ENCODE peak calls at places on chromosome 4, in five cellular contexts. One of them, this sample, is unnamed.

GRCh38 chr4:176563591-176563990 is 229.1 kb downstream of the VEGFC start:
- DNase-seq in fibroblast of the aortic adventitia: peak; percentile 82
- DNase-seq in BJ: no peak
- DNase-seq in SK-N-SH: no peak
- DNase-seq in fibroblast of mammary gland: peak; percentile 76
- DNase-seq in this sample: peak; percentile 12

GRCh38 chr4:109826719-109827118 is 1.1 kb upstream of the RRH start:
- DNase-seq in SK-N-SH: peak; percentile 28
- DNase-seq in fibroblast of the aortic adventitia: peak; percentile 53
- DNase-seq in fibroblast of mammary gland: peak; percentile 39
- DNase-seq in BJ: no peak
- DNase-seq in this sample: peak; percentile 15

GRCh38 chr4:123411976-123412589 is 15.5 kb downstream of the SPRY1 start:
- DNase-seq in fibroblast of mammary gland: no peak
- DNase-seq in fibroblast of the aortic adventitia: no peak
- DNase-seq in BJ: no peak
- DNase-seq in SK-N-SH: no peak
- DNase-seq in this sample: no peak

GRCh38 chr4:8728536-8729407 is 136.2 kb downstream of the CPZ start:
- DNase-seq in fibroblast of mammary gland: no peak
- DNase-seq in fibroblast of the aortic adventitia: no peak
- DNase-seq in SK-N-SH: peak; percentile 14
- DNase-seq in BJ: no peak
- DNase-seq in this sample: no peak

GRCh38 chr4:54784188-54784671 is 126.5 kb downstream of the KIT start:
- DNase-seq in BJ: peak; percentile 95
- DNase-seq in fibroblast of the aortic adventitia: peak; percentile 92
- DNase-seq in SK-N-SH: no peak
- DNase-seq in fibroblast of mammary gland: peak; percentile 89
- DNase-seq in this sample: peak; percentile 60

GRCh38 chr4:13829457-13829856 is 201.9 kb upstream of the BOD1L1 start:
- DNase-seq in fibroblast of mammary gland: peak; percentile 8
- DNase-seq in SK-N-SH: no peak
- DNase-seq in BJ: no peak
- DNase-seq in fibroblast of the aortic adventitia: no peak
- DNase-seq in this sample: no peak

GRCh38 chr4:10917475-10918103 is 233.0 kb upstream of the CLNK start:
- DNase-seq in fibroblast of the aortic adventitia: no peak
- DNase-seq in SK-N-SH: no peak
- DNase-seq in BJ: no peak
- DNase-seq in fibroblast of mammary gland: peak; percentile 12
- DNase-seq in this sample: no peak

GRCh38 chr4:18202510-18202909 is 181.0 kb upstream of the LCORL start:
- DNase-seq in SK-N-SH: no peak
- DNase-seq in fibroblast of mammary gland: no peak
- DNase-seq in fibroblast of the aortic adventitia: no peak
- DNase-seq in BJ: no peak
- DNase-seq in this sample: no peak

GRCh38 chr4:123699823-123700822 is 303.5 kb downstream of the SPRY1 start:
- DNase-seq in fibroblast of the aortic adventitia: peak; percentile 97
- DNase-seq in BJ: peak; percentile 88
- DNase-seq in SK-N-SH: no peak
- DNase-seq in fibroblast of mammary gland: peak; percentile 94
- DNase-seq in this sample: peak; percentile 2

GRCh38 chr4:137656661-137657060 is 124.4 kb upstream of the PCDH18 start:
- DNase-seq in fibroblast of the aortic adventitia: no peak
- DNase-seq in SK-N-SH: no peak
- DNase-seq in fibroblast of mammary gland: no peak
- DNase-seq in BJ: no peak
- DNase-seq in this sample: no peak

GRCh38 chr4:133969202-133969873 is 232.3 kb downstream of the PABPC4L start:
- DNase-seq in fibroblast of the aortic adventitia: peak; percentile 4
- DNase-seq in fibroblast of mammary gland: peak; percentile 33
- DNase-seq in BJ: no peak
- DNase-seq in SK-N-SH: peak; percentile 2
- DNase-seq in this sample: peak; percentile 92

GRCh38 chr4:27703771-27704170 is 843.1 kb downstream of the STIM2 start:
- DNase-seq in fibroblast of the aortic adventitia: no peak
- DNase-seq in BJ: no peak
- DNase-seq in SK-N-SH: no peak
- DNase-seq in fibroblast of mammary gland: no peak
- DNase-seq in this sample: no peak

GRCh38 chr4:129146639-129147038 is 50.7 kb downstream of the C4orf33 start:
- DNase-seq in fibroblast of mammary gland: no peak
- DNase-seq in BJ: no peak
- DNase-seq in fibroblast of the aortic adventitia: no peak
- DNase-seq in SK-N-SH: peak; percentile 9
- DNase-seq in this sample: no peak

GRCh38 chr4:4995103-4995761 is 24.0 kb downstream of the CYTL1 start:
- DNase-seq in SK-N-SH: peak; percentile 81
- DNase-seq in fibroblast of the aortic adventitia: peak; percentile 72
- DNase-seq in fibroblast of mammary gland: peak; percentile 65
- DNase-seq in BJ: no peak
- DNase-seq in this sample: peak; percentile 85

GRCh38 chr4:80197132-80197573 is at the start of gene PRDM8:
- DNase-seq in BJ: no peak
- DNase-seq in fibroblast of the aortic adventitia: no peak
- DNase-seq in SK-N-SH: peak; percentile 88
- DNase-seq in fibroblast of mammary gland: no peak
- DNase-seq in this sample: no peak

GRCh38 chr4:121070696-121071639 is 1.4 kb downstream of the NDNF start:
- DNase-seq in fibroblast of the aortic adventitia: peak; percentile 38
- DNase-seq in SK-N-SH: peak; percentile 77
- DNase-seq in BJ: no peak
- DNase-seq in fibroblast of mammary gland: peak; percentile 47
- DNase-seq in this sample: peak; percentile 44

GRCh38 chr4:1731180-1731579 is 9.9 kb downstream of the TACC3 start:
- DNase-seq in fibroblast of the aortic adventitia: no peak
- DNase-seq in fibroblast of mammary gland: peak; percentile 19
- DNase-seq in SK-N-SH: no peak
- DNase-seq in BJ: no peak
- DNase-seq in this sample: no peak

GRCh38 chr4:3419836-3420605 is 21.7 kb upstream of the HGFAC start:
- DNase-seq in BJ: no peak
- DNase-seq in SK-N-SH: no peak
- DNase-seq in fibroblast of the aortic adventitia: no peak
- DNase-seq in fibroblast of mammary gland: no peak
- DNase-seq in this sample: no peak

GRCh38 chr4:102734591-102735385 is 26.0 kb downstream of the MANBA start:
- DNase-seq in fibroblast of the aortic adventitia: no peak
- DNase-seq in BJ: no peak
- DNase-seq in SK-N-SH: no peak
- DNase-seq in fibroblast of mammary gland: peak; percentile 53
- DNase-seq in this sample: no peak

GRCh38 chr4:41714601-41715000 is 33.9 kb downstream of the PHOX2B start:
- DNase-seq in fibroblast of mammary gland: no peak
- DNase-seq in SK-N-SH: no peak
- DNase-seq in BJ: no peak
- DNase-seq in fibroblast of the aortic adventitia: no peak
- DNase-seq in this sample: no peak

GRCh38 chr4:178414881-178415446 is 972.7 kb upstream of the AGA start:
- DNase-seq in SK-N-SH: peak; percentile 1
- DNase-seq in BJ: no peak
- DNase-seq in fibroblast of mammary gland: no peak
- DNase-seq in fibroblast of the aortic adventitia: no peak
- DNase-seq in this sample: no peak

GRCh38 chr4:87121332-87122065 is 98.9 kb downstream of the KLHL8 start:
- DNase-seq in fibroblast of mammary gland: peak; percentile 61
- DNase-seq in BJ: no peak
- DNase-seq in SK-N-SH: no peak
- DNase-seq in fibroblast of the aortic adventitia: peak; percentile 61
- DNase-seq in this sample: peak; percentile 17

GRCh38 chr4:29263011-29263410 is 1457.2 kb upstream of the PCDH7 start:
- DNase-seq in fibroblast of mammary gland: no peak
- DNase-seq in fibroblast of the aortic adventitia: no peak
- DNase-seq in BJ: no peak
- DNase-seq in SK-N-SH: no peak
- DNase-seq in this sample: no peak

GRCh38 chr4:4216668-4217067 is 10.1 kb downstream of the OTOP1 start:
- DNase-seq in fibroblast of the aortic adventitia: no peak
- DNase-seq in SK-N-SH: no peak
- DNase-seq in fibroblast of mammary gland: peak; percentile 23
- DNase-seq in BJ: peak; percentile 2
- DNase-seq in this sample: peak; percentile 26

GRCh38 chr4:48297447-48297846 is 27.8 kb upstream of the TEC start:
- DNase-seq in fibroblast of the aortic adventitia: no peak
- DNase-seq in BJ: no peak
- DNase-seq in fibroblast of mammary gland: no peak
- DNase-seq in SK-N-SH: no peak
- DNase-seq in this sample: no peak

GRCh38 chr4:37001688-37002436 is 242.7 kb upstream of the NWD2 start:
- DNase-seq in fibroblast of mammary gland: no peak
- DNase-seq in fibroblast of the aortic adventitia: no peak
- DNase-seq in SK-N-SH: peak; percentile 13
- DNase-seq in BJ: no peak
- DNase-seq in this sample: no peak

GRCh38 chr4:55445921-55446577 is 50.3 kb downstream of the TMEM165 start:
- DNase-seq in SK-N-SH: no peak
- DNase-seq in fibroblast of the aortic adventitia: peak; percentile 73
- DNase-seq in BJ: peak; percentile 53
- DNase-seq in fibroblast of mammary gland: peak; percentile 83
- DNase-seq in this sample: no peak

GRCh38 chr4:56757270-56757746 is 64.2 kb downstream of the SPINK2 start:
- DNase-seq in fibroblast of the aortic adventitia: peak; percentile 43
- DNase-seq in SK-N-SH: no peak
- DNase-seq in fibroblast of mammary gland: peak; percentile 87
- DNase-seq in BJ: no peak
- DNase-seq in this sample: peak; percentile 55
- H3K4me3 ChIP-seq in fibroblast of the aortic adventitia: no peak overlapping the region
- H3K4me3 ChIP-seq in SK-N-SH: no peak overlapping the region
- H3K4me3 ChIP-seq in fibroblast of mammary gland: no peak overlapping the region
- H3K4me3 ChIP-seq in BJ: no peak overlapping the region
- H3K4me3 ChIP-seq in this sample: no peak overlapping the region

DNA sequence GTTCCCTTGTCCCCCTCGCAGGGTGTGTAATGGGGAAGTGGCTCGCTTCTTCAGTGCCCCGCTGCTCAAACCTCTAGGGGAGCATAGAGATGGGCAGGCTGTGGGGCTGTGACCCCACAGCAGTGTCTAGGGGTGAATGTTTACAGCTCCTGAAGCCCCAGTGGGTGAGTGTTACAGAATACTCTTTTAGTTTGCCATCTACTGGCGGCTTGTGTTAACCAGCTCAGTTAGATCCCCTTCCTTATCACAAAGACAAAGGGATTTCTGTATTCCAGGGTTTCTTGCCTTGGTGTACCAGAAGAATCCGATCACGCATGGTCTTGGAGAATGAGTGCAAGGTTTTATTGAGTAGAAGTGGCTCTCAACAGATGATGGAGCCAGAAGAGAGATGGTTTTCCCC is 108.1 kb upstream of the IQCM start:
- DNase-seq in fibroblast of mammary gland: no peak
- DNase-seq in BJ: no peak
- DNase-seq in SK-N-SH: no peak
- DNase-seq in fibroblast of the aortic adventitia: no peak
- DNase-seq in this sample: no peak
- TF ChIP-seq CTCF in fibroblast of mammary gland: no peak
- TF ChIP-seq CTCF in BJ: no peak
- TF ChIP-seq CTCF in SK-N-SH: no peak
- TF ChIP-seq CTCF in fibroblast of the aortic adventitia: no peak
- TF ChIP-seq CTCF in this sample: no peak

GRCh38 chr4:153399358-153399757 is 54.9 kb downstream of the MND1 start:
- DNase-seq in SK-N-SH: no peak
- DNase-seq in fibroblast of mammary gland: no peak
- DNase-seq in BJ: no peak
- DNase-seq in fibroblast of the aortic adventitia: no peak
- DNase-seq in this sample: no peak

GRCh38 chr4:153402366-153402765 is 57.9 kb downstream of the MND1 start:
- DNase-seq in BJ: no peak
- DNase-seq in SK-N-SH: no peak
- DNase-seq in fibroblast of the aortic adventitia: no peak
- DNase-seq in fibroblast of mammary gland: no peak
- DNase-seq in this sample: no peak

GRCh38 chr4:153394945-153395344 is 50.5 kb downstream of the MND1 start:
- DNase-seq in SK-N-SH: no peak
- DNase-seq in fibroblast of mammary gland: no peak
- DNase-seq in BJ: no peak
- DNase-seq in fibroblast of the aortic adventitia: no peak
- DNase-seq in this sample: no peak

GRCh38 chr4:153401501-153401900 is 57.0 kb downstream of the MND1 start:
- DNase-seq in BJ: no peak
- DNase-seq in fibroblast of mammary gland: no peak
- DNase-seq in SK-N-SH: no peak
- DNase-seq in fibroblast of the aortic adventitia: no peak
- DNase-seq in this sample: no peak

GRCh38 chr4:153398713-153399112 is 54.2 kb downstream of the MND1 start:
- DNase-seq in SK-N-SH: no peak
- DNase-seq in fibroblast of mammary gland: no peak
- DNase-seq in fibroblast of the aortic adventitia: no peak
- DNase-seq in BJ: no peak
- DNase-seq in this sample: no peak
- H3K4me3 ChIP-seq in SK-N-SH: no peak overlapping the region
- H3K4me3 ChIP-seq in fibroblast of mammary gland: no peak overlapping the region
- H3K4me3 ChIP-seq in fibroblast of the aortic adventitia: no peak overlapping the region
- H3K4me3 ChIP-seq in BJ: no peak overlapping the region
- H3K4me3 ChIP-seq in this sample: no peak overlapping the region

GRCh38 chr4:73617256-73617655 is 3.0 kb downstream of the RASSF6 start:
- DNase-seq in fibroblast of the aortic adventitia: no peak
- DNase-seq in SK-N-SH: no peak
- DNase-seq in fibroblast of mammary gland: no peak
- DNase-seq in BJ: no peak
- DNase-seq in this sample: no peak
- TF ChIP-seq CTCF in fibroblast of the aortic adventitia: no peak
- TF ChIP-seq CTCF in SK-N-SH: no peak
- TF ChIP-seq CTCF in fibroblast of mammary gland: no peak
- TF ChIP-seq CTCF in BJ: no peak
- TF ChIP-seq CTCF in this sample: no peak

GRCh38 chr4:147530723-147531122 is 49.8 kb downstream of the EDNRA start:
- DNase-seq in BJ: no peak
- DNase-seq in fibroblast of the aortic adventitia: no peak
- DNase-seq in fibroblast of mammary gland: no peak
- DNase-seq in SK-N-SH: no peak
- DNase-seq in this sample: no peak

GRCh38 chr4:147530153-147530552 is 49.3 kb downstream of the EDNRA start:
- DNase-seq in fibroblast of the aortic adventitia: no peak
- DNase-seq in SK-N-SH: no peak
- DNase-seq in BJ: no peak
- DNase-seq in fibroblast of mammary gland: no peak
- DNase-seq in this sample: no peak

GRCh38 chr4:147528054-147528453 is 47.2 kb downstream of the EDNRA start:
- DNase-seq in fibroblast of the aortic adventitia: no peak
- DNase-seq in BJ: no peak
- DNase-seq in fibroblast of mammary gland: no peak
- DNase-seq in SK-N-SH: no peak
- DNase-seq in this sample: no peak

GRCh38 chr4:147526272-147526654 is 45.4 kb downstream of the EDNRA start:
- DNase-seq in BJ: no peak
- DNase-seq in fibroblast of the aortic adventitia: no peak
- DNase-seq in SK-N-SH: no peak
- DNase-seq in fibroblast of mammary gland: no peak
- DNase-seq in this sample: no peak

GRCh38 chr4:147525494-147526271 is 44.8 kb downstream of the EDNRA start:
- DNase-seq in fibroblast of mammary gland: no peak
- DNase-seq in BJ: no peak
- DNase-seq in fibroblast of the aortic adventitia: no peak
- DNase-seq in SK-N-SH: no peak
- DNase-seq in this sample: no peak
- H3K4me3 ChIP-seq in fibroblast of mammary gland: no peak overlapping the region
- H3K4me3 ChIP-seq in BJ: no peak overlapping the region
- H3K4me3 ChIP-seq in fibroblast of the aortic adventitia: no peak overlapping the region
- H3K4me3 ChIP-seq in SK-N-SH: no peak overlapping the region
- H3K4me3 ChIP-seq in this sample: no peak overlapping the region